ENCODE peak calls at places on chromosomes 11 and 22, in eight cellular contexts. M is stimulated activated CD4-positive, alpha-beta T cell treated with anti-CD3 and anti-CD28 coated beads, Interleukin-4, amount 100 ng/mL, for 24 hours; H is NCI-H2029; D is GM04504; C is activated CD4-positive, alpha-beta T cell treated with anti-CD3 and anti-CD28 coated beads for 24 hours; I is H54; X is ELR; S is NCI-H1105. B is an unnamed sample.
A peak's percentile ranks its signal among the peaks of the same experiment; 100 is the strongest.

GRCh38 chr11:47552086-47552580 is 799 bp downstream of the CELF1 start:
- DNase-seq in M (peak; percentile 26), H (no peak), D (no peak), C (no peak), I (no peak), X (peak; percentile 66), S (no peak), B (peak; percentile 11)

GRCh38 chr11:2256293-2256913 is 14.0 kb downstream of the ASCL2 start:
- DNase-seq in M (no peak), H (no peak), D (no peak), C (no peak), I (no peak), X (no peak), S (no peak), B (no peak)

GRCh38 chr11:119478711-119479285 is 55.8 kb upstream of the THY1 start:
- DNase-seq in M (no peak), H (peak; percentile 46), D (no peak), C (no peak), I (no peak), X (no peak), S (no peak), B (no peak)

GRCh38 chr11:45245237-45246045 is 40.7 kb downstream of the SYT13 start:
- DNase-seq in M (no peak), H (no peak), D (no peak), C (no peak), I (no peak), X (no peak), S (no peak), B (no peak)

GRCh38 chr11:99901175-99901574 is 785.9 kb upstream of the ARHGAP42 start:
- DNase-seq in M (no peak), H (no peak), D (no peak), C (no peak), I (no peak), X (no peak), S (no peak), B (no peak)

GRCh38 chr22:45201678-45202332 is 38.1 kb downstream of the NUP50 start:
- DNase-seq in M (no peak), H (peak; percentile 3), D (no peak), C (no peak), I (no peak), X (peak; percentile 73), S (no peak), B (no peak)

GRCh38 chr11:123904932-123905331 is 3.0 kb downstream of the OR8D4 start:
- DNase-seq in M (no peak), H (no peak), D (no peak), C (no peak), I (no peak), X (no peak), S (no peak), B (no peak)

GRCh38 chr11:119764108-119764874 is 35.3 kb upstream of the NECTIN1 start:
- DNase-seq in M (no peak), H (peak; percentile 90), D (peak; percentile 34), C (no peak), I (peak; percentile 54), X (no peak), S (peak; percentile 20), B (no peak)

GRCh38 chr22:41517172-41518047 is 26.9 kb downstream of the POLR3H start:
- DNase-seq in M (peak; percentile 47), H (peak; percentile 35), D (peak; percentile 42), C (no peak), I (peak; percentile 46), X (peak; percentile 73), S (no peak), B (no peak)

GRCh38 chr11:102623128-102623527 is 2.0 kb downstream of the MMP20 start:
- DNase-seq in M (no peak), H (no peak), D (no peak), C (no peak), I (no peak), X (no peak), S (no peak), B (no peak)

GRCh38 chr11:65640483-65641207 is 2.7 kb downstream of the SIPA1 start:
- DNase-seq in M (peak; percentile 48), H (no peak), D (no peak), C (no peak), I (no peak), X (no peak), S (no peak), B (no peak)

GRCh38 chr11:12220305-12220704 is 109.9 kb downstream of the MICAL2 start:
- DNase-seq in M (no peak), H (no peak), D (no peak), C (no peak), I (no peak), X (no peak), S (no peak), B (no peak)

GRCh38 chr22:26471522-26471921 is 12.1 kb downstream of the HPS4 start:
- DNase-seq in M (no peak), H (no peak), D (peak; percentile 59), C (no peak), I (peak; percentile 71), X (peak; percentile 90), S (no peak), B (no peak)

GRCh38 chr11:120343429-120343828 is 7.2 kb downstream of the ARHGEF12 start:
- DNase-seq in M (no peak), H (no peak), D (no peak), C (no peak), I (no peak), X (no peak), S (no peak), B (no peak)

GRCh38 chr11:19116315-19116970 is 525 bp upstream of the ZDHHC13 start:
- DNase-seq in M (no peak), H (no peak), D (no peak), C (no peak), I (no peak), X (no peak), S (no peak), B (no peak)

GRCh38 chr11:43547900-43548381 is 132.6 kb upstream of the HSD17B12 start:
- DNase-seq in M (no peak), H (no peak), D (no peak), C (no peak), I (no peak), X (no peak), S (peak; percentile 5), B (no peak)

GRCh38 chr22:46517255-46517761 is 20.1 kb downstream of the CELSR1 start:
- DNase-seq in M (no peak), H (no peak), D (no peak), C (no peak), I (no peak), X (no peak), S (no peak), B (no peak)

GRCh38 chr11:118838905-118839553 is 44.7 kb upstream of the CXCR5 start:
- DNase-seq in M (no peak), H (no peak), D (no peak), C (no peak), I (no peak), X (no peak), S (no peak), B (no peak)

GRCh38 chr22:37601540-37602442 is 6.8 kb upstream of the GGA1 start:
- DNase-seq in M (no peak), H (peak; percentile 94), D (peak; percentile 36), C (no peak), I (peak; percentile 48), X (peak; percentile 65), S (no peak), B (no peak)

GRCh38 chr11:134037093-134037908 is 31.6 kb upstream of the JAM3 start:
- DNase-seq in M (peak; percentile 53), H (peak; percentile 63), D (peak; percentile 68), C (no peak), I (peak; percentile 16), X (peak; percentile 58), S (peak; percentile 55), B (peak; percentile 57)

GRCh38 chr11:123238297-123238696 is 43.2 kb upstream of the CLMP start:
- DNase-seq in M (no peak), H (no peak), D (no peak), C (no peak), I (no peak), X (no peak), S (no peak), B (no peak)

GRCh38 chr22:46371623-46372226 is 36.2 kb downstream of the TRMU start:
- DNase-seq in M (no peak), H (no peak), D (no peak), C (no peak), I (no peak), X (no peak), S (no peak), B (no peak)

GRCh38 chr11:10454902-10455631 is at the start of gene AMPD3:
- DNase-seq in M (peak; percentile 53), H (peak; percentile 65), D (peak; percentile 91), C (no peak), I (peak; percentile 100), X (peak; percentile 98), S (peak; percentile 70), B (no peak)

GRCh38 chr11:69005631-69006368 is 7.2 kb downstream of the MRGPRF start:
- DNase-seq in M (no peak), H (no peak), D (no peak), C (no peak), I (no peak), X (no peak), S (no peak), B (no peak)

GRCh38 chr11:27497284-27497866 is 9.2 kb downstream of the LIN7C start:
- DNase-seq in M (no peak), H (no peak), D (no peak), C (no peak), I (no peak), X (peak; percentile 52), S (peak; percentile 41), B (no peak)

GRCh38 chr11:128865490-128865889 is 1.6 kb downstream of the KCNJ1 start:
- DNase-seq in M (no peak), H (no peak), D (peak; percentile 5), C (no peak), I (no peak), X (peak; percentile 71), S (no peak), B (no peak)

GRCh38 chr11:118206612-118207031 is 18.2 kb downstream of the JAML start:
- DNase-seq in M (no peak), H (no peak), D (no peak), C (no peak), I (no peak), X (no peak), S (no peak), B (no peak)

GRCh38 chr22:19568337-19569311 is 44.4 kb upstream of the CLDN5 start:
- DNase-seq in M (no peak), H (peak; percentile 79), D (peak; percentile 93), C (no peak), I (peak; percentile 53), X (peak; percentile 93), S (no peak), B (no peak)

GRCh38 chr22:44845796-44846720 is 93.7 kb downstream of the ARHGAP8 start:
- DNase-seq in M (no peak), H (no peak), D (no peak), C (no peak), I (no peak), X (no peak), S (no peak), B (no peak)

GRCh38 chr22:47021371-47022074 is 259.1 kb downstream of the TBC1D22A start:
- DNase-seq in M (no peak), H (no peak), D (no peak), C (no peak), I (no peak), X (no peak), S (no peak), B (no peak)